ENCODE peak calls at places on chromosomes 12 and 14, in four cellular contexts. P, G, T and O are unnamed samples.

GRCh38 chr12:105330283-105330937 is at the start of gene C12orf75:
- DNase-seq in P (peak), G (peak), T (peak), O (peak)

GRCh38 chr14:74961238-74961911 is 6.0 kb upstream of the PGF start:
- DNase-seq in P (no peak), G (no peak), T (no peak), O (no peak)

GRCh38 chr14:52840916-52841315 is 49.5 kb upstream of the GNPNAT1 start:
- DNase-seq in P (peak), G (no peak), T (no peak), O (peak)

GRCh38 chr14:102213984-102214658 is 74.4 kb downstream of the WDR20 start:
- DNase-seq in P (no peak), G (no peak), T (no peak), O (no peak)

GRCh38 chr14:104376202-104377140 is 203.1 kb upstream of the C14orf180 start:
- DNase-seq in P (no peak), G (no peak), T (no peak), O (no peak)

GRCh38 chr12:75922944-75923642 is 108.5 kb downstream of the PHLDA1 start:
- DNase-seq in P (no peak), G (no peak), T (no peak), O (no peak)

GRCh38 chr14:77303417-77304156 is 17.1 kb downstream of the POMT2 start:
- DNase-seq in P (peak), G (peak), T (no peak), O (peak)

GRCh38 chr14:51996148-51996746 is 6.9 kb downstream of the RTRAF start:
- DNase-seq in P (no peak), G (no peak), T (peak), O (peak)

GRCh38 chr12:67193705-67194104 is 75.5 kb upstream of the CAND1 start:
- DNase-seq in P (no peak), G (no peak), T (no peak), O (peak)

GRCh38 chr14:53526190-53526589 is 373.1 kb upstream of the DDHD1 start:
- DNase-seq in P (no peak), G (no peak), T (no peak), O (no peak)

GRCh38 chr14:60637490-60638452 is 11.5 kb downstream of the SIX1 start:
- DNase-seq in P (no peak), G (no peak), T (no peak), O (no peak)

GRCh38 chr12:31406345-31406744 is 80.4 kb upstream of the SINHCAF start:
- DNase-seq in P (no peak), G (no peak), T (no peak), O (no peak)

GRCh38 chr12:3077572-3078081 is 448 bp downstream of the TSPAN9 start:
- DNase-seq in P (no peak), G (no peak), T (peak), O (peak)

GRCh38 chr14:35333347-35333730 is 41.2 kb downstream of the PSMA6 start:
- DNase-seq in P (no peak), G (no peak), T (no peak), O (no peak)

GRCh38 chr14:86847176-86847575 is 1145.8 kb downstream of the GALC start:
- DNase-seq in P (no peak), G (no peak), T (no peak), O (no peak)

GRCh38 chr14:99035712-99036593 is 236.0 kb downstream of the BCL11B start:
- DNase-seq in P (peak), G (no peak), T (no peak), O (peak)

GRCh38 chr12:100859063-100859627 is 64.6 kb downstream of the ANO4 start:
- DNase-seq in P (no peak), G (no peak), T (no peak), O (no peak)

GRCh38 chr12:24414421-24414820 is 465.0 kb upstream of the SOX5 start:
- DNase-seq in P (no peak), G (no peak), T (no peak), O (no peak)

GRCh38 chr12:48054955-48055821 is 50.7 kb downstream of the SENP1 start:
- DNase-seq in P (no peak), G (no peak), T (no peak), O (no peak)

GRCh38 chr12:109923481-109924245 is 23.6 kb downstream of the TCHP start:
- DNase-seq in P (no peak), G (no peak), T (no peak), O (no peak)

GRCh38 chr14:100891051-100891450 is 12.5 kb downstream of the RTL1 start:
- DNase-seq in P (no peak), G (no peak), T (no peak), O (no peak)

GRCh38 chr12:132186857-132187620 is 42.8 kb downstream of the NOC4L start:
- DNase-seq in P (no peak), G (no peak), T (no peak), O (no peak)

GRCh38 chr12:95205685-95206084 is 11.6 kb downstream of the FGD6 start:
- DNase-seq in P (peak), G (no peak), T (no peak), O (peak)

GRCh38 chr12:117045998-117046374 is 53.2 kb downstream of the TESC start:
- DNase-seq in P (no peak), G (peak), T (no peak), O (no peak)

GRCh38 chr14:98018626-98019025 is 1221.4 kb downstream of the VRK1 start:
- DNase-seq in P (no peak), G (no peak), T (peak), O (no peak)

GRCh38 chr14:52327374-52328226 is 13.5 kb downstream of the PTGER2 start:
- DNase-seq in P (no peak), G (no peak), T (no peak), O (peak)

GRCh38 chr12:42477931-42478330 is 111.6 kb downstream of the PRICKLE1 start:
- DNase-seq in P (no peak), G (no peak), T (no peak), O (peak)

GRCh38 chr12:51593539-51593938 is 2.5 kb downstream of the SCN8A start:
- DNase-seq in P (no peak), G (no peak), T (no peak), O (peak)

GRCh38 chr12:108307006-108307405 is 32.1 kb downstream of the CMKLR1 start:
- DNase-seq in P (no peak), G (no peak), T (no peak), O (peak)

GRCh38 chr12:14665354-14666348 is 30.7 kb downstream of the GUCY2C start:
- DNase-seq in P (no peak), G (peak), T (no peak), O (no peak)

GRCh38 chr12:113463746-113464743 is 7.6 kb downstream of the LHX5 start:
- DNase-seq in P (no peak), G (no peak), T (no peak), O (peak)

GRCh38 chr14:71321556-71322315 is 414.5 kb downstream of the PCNX1 start:
- DNase-seq in P (no peak), G (peak), T (no peak), O (peak)

GRCh38 chr14:41051801-41052200 is 554.9 kb upstream of the LRFN5 start:
- DNase-seq in P (no peak), G (no peak), T (no peak), O (no peak)

GRCh38 chr12:14664434-14665023 is 31.9 kb downstream of the GUCY2C start:
- DNase-seq in P (peak), G (peak), T (peak), O (peak)

GRCh38 chr12:53961025-53961761 is 6.5 kb downstream of the HOXC12 start:
- DNase-seq in P (no peak), G (no peak), T (no peak), O (no peak)

GRCh38 chr12:52837341-52837741 is 3.2 kb upstream of the KRT79 start:
- DNase-seq in P (peak), G (no peak), T (no peak), O (peak)

GRCh38 chr12:111056618-111057521 is 136.5 kb upstream of the MYL2 start:
- DNase-seq in P (no peak), G (no peak), T (peak), O (no peak)

GRCh38 chr14:88825078-88825458 is 617 bp downstream of the TTC8 start:
- DNase-seq in P (no peak), G (peak), T (no peak), O (peak)

GRCh38 chr14:90539496-90539775 is 142.6 kb downstream of the CALM1 start:
- DNase-seq in P (no peak), G (no peak), T (no peak), O (no peak)